ENCODE peak calls at places on chromosomes 13 and 19, in five cellular contexts. P is hepatocyte, T is Peyer's patch, D is breast epithelium, W is gastrocnemius medialis. F is an unnamed sample. For H3K36me3, the result is how much of the 10 kb centered on the place peaks cover.

GRCh38 chr19:10353793-10354391 is 14.5 kb upstream of the ICAM3 start:
- DNase-seq in P (peak), T (no peak), D (no peak), W (peak), F (peak)

GRCh38 chr13:33322474-33322827 is 36.9 kb upstream of the STARD13 start:
- DNase-seq in P (no peak), T (no peak), D (no peak), W (peak), F (peak)

GRCh38 chr19:18771328-18772242 is 19.5 kb downstream of the COMP start:
- DNase-seq in P (no peak), T (no peak), D (no peak), W (no peak), F (no peak)

GRCh38 chr13:100497394-100497793 is 91.2 kb downstream of the GGACT start:
- DNase-seq in P (no peak), T (no peak), D (no peak), W (no peak), F (no peak)

GRCh38 chr19:49073514-49074378 is 1.2 kb upstream of the KCNA7 start:
- DNase-seq in P (no peak), T (no peak), D (no peak), W (peak), F (no peak)

GRCh38 chr19:21482863-21483276 is 22.5 kb upstream of the ZNF429 start:
- DNase-seq in P (peak), T (no peak), D (peak), W (peak), F (peak)

GRCh38 chr13:113002206-113002821 is 33.3 kb downstream of the MCF2L start:
- DNase-seq in P (peak), T (no peak), D (no peak), W (no peak), F (no peak)

GRCh38 chr13:51380269-51380668 is 40.8 kb downstream of the SERPINE3 start:
- DNase-seq in P (no peak), T (no peak), D (no peak), W (no peak), F (no peak)

GRCh38 chr19:13629687-13630357 is 123.5 kb upstream of the CACNA1A start:
- DNase-seq in P (no peak), T (no peak), D (no peak), W (no peak), F (no peak)

GRCh38 chr19:3775374-3775711 is 3.3 kb upstream of the RAX2 start:
- DNase-seq in P (no peak), T (no peak), D (no peak), W (no peak), F (no peak)

GRCh38 chr13:24272452-24273161 is 36.8 kb upstream of the C1QTNF9 start:
- DNase-seq in P (no peak), T (peak), D (no peak), W (peak), F (peak)

GRCh38 chr13:78192721-78193120 is 274.1 kb upstream of the EDNRB start:
- DNase-seq in P (no peak), T (no peak), D (no peak), W (no peak), F (no peak)

GRCh38 chr13:52925221-52925620 is 76.8 kb upstream of the PCDH8 start:
- DNase-seq in P (no peak), T (no peak), D (peak), W (peak), F (no peak)

GRCh38 chr13:113209880-113210421 is 538 bp downstream of the CUL4A start:
- DNase-seq in P (peak), T (peak), D (peak), W (peak), F (no peak)

GRCh38 chr19:45761714-45762113 is 7.3 kb downstream of the SIX5 start:
- DNase-seq in P (no peak), T (no peak), D (no peak), W (no peak), F (no peak)

GRCh38 chr13:99542788-99543406 is 41.6 kb downstream of the TM9SF2 start:
- DNase-seq in P (no peak), T (no peak), D (no peak), W (no peak), F (no peak)

GRCh38 chr19:18229474-18229873 is 3.2 kb upstream of the PDE4C start:
- DNase-seq in P (no peak), T (no peak), D (no peak), W (no peak), F (no peak)

GRCh38 chr19:41353466-41354342 is at the start of gene TGFB1:
- DNase-seq in P (peak), T (peak), D (peak), W (peak), F (peak)

GRCh38 chr13:94858856-94859811 is 146.8 kb upstream of the SOX21 start:
- DNase-seq in P (peak), T (no peak), D (peak), W (peak), F (no peak)

GRCh38 chr19:4396949-4397783 is 3.2 kb downstream of the SH3GL1 start:
- DNase-seq in P (no peak), T (no peak), D (no peak), W (peak), F (no peak)

GRCh38 chr13:94217370-94217769 is 262.1 kb downstream of the DCT start:
- DNase-seq in P (no peak), T (no peak), D (no peak), W (no peak), F (no peak)

GRCh38 chr13:30792257-30793000 is 57.1 kb downstream of the ALOX5AP start:
- DNase-seq in P (peak), T (peak), D (peak), W (peak), F (peak)

GRCh38 chr13:32264407-32264806 is 50.8 kb downstream of the ZAR1L start:
- DNase-seq in P (no peak), T (no peak), D (no peak), W (peak), F (peak)

GRCh38 chr19:56085571-56086275 is 35.4 kb downstream of the ZNF787 start:
- DNase-seq in P (no peak), T (no peak), D (no peak), W (no peak), F (no peak)

GRCh38 chr13:60134376-60134775 is 29.4 kb downstream of the DIAPH3 start:
- DNase-seq in P (no peak), T (no peak), D (no peak), W (no peak), F (no peak)

GRCh38 chr19:2434721-2435265 is 7.4 kb upstream of the TIMM13 start:
- DNase-seq in P (no peak), T (no peak), D (no peak), W (no peak), F (no peak)

GRCh38 chr19:2432131-2432848 is 4.9 kb upstream of the TIMM13 start:
- DNase-seq in P (no peak), T (no peak), D (no peak), W (no peak), F (no peak)

GRCh38 chr19:2434267-2434666 is 6.9 kb upstream of the TIMM13 start:
- DNase-seq in P (no peak), T (no peak), D (no peak), W (no peak), F (no peak)

GRCh38 chr19:2431318-2432055 is 4.1 kb upstream of the TIMM13 start:
- DNase-seq in P (no peak), T (no peak), D (no peak), W (no peak), F (no peak)

GRCh38 chr19:2433854-2434253 is 6.5 kb upstream of the TIMM13 start:
- DNase-seq in P (no peak), T (no peak), D (no peak), W (no peak), F (no peak)
- H3K36me3 ChIP-seq in P (under half), T (under half), D (under half), W (under half), F (under half)

DNA sequence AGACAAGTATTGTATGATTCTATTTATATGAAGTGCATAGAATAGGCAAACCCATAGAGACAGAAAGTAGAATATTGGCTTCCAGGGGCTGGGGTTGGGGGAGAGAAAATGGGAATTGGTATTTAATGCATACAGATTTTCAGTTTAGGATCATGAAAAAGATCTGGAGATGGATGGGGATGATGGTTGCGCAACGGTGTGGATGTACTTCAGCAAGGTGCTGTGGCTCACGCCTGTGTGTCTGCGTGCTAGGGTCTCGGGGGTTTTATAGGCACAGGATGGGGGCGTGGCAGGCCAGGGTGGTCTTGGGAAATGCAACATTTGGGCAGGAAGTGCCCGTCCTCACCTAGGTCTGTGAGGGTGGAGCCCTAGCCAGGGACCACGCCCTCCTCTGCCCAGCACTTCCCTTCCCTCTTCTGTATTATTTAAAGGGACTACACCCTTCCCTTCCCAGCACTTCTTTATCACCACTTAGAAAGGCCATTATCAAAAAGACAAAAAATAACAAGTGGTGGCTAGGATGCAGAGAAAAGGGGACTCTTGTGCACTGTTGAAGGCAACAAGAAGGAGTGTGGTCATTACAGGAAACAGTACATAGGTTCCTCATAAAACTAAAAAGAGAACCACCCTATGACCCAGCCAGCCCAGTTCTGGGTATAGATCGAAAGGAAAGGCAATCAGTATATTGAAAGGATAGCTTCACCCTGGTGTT is 29.0 kb downstream of the LILRB4 start:
- DNase-seq in P (no peak), T (no peak), D (no peak), W (no peak), F (no peak)
- H3K36me3 ChIP-seq in P (under half), T (under half), D (under half), W (under half), F (under half)

GRCh38 chr19:38506375-38506722 is 72.9 kb downstream of the RYR1 start:
- DNase-seq in P (no peak), T (no peak), D (no peak), W (no peak), F (no peak)

GRCh38 chr19:38505958-38506357 is 72.5 kb downstream of the RYR1 start:
- DNase-seq in P (no peak), T (no peak), D (no peak), W (no peak), F (no peak)

GRCh38 chr19:38508507-38508906 is 75.0 kb downstream of the RYR1 start:
- DNase-seq in P (no peak), T (no peak), D (no peak), W (no peak), F (no peak)

GRCh38 chr19:38507551-38508127 is 74.1 kb downstream of the RYR1 start:
- DNase-seq in P (no peak), T (no peak), D (no peak), W (no peak), F (no peak)

GRCh38 chr19:38506723-38507550 is 73.4 kb downstream of the RYR1 start:
- DNase-seq in P (peak), T (peak), D (peak), W (peak), F (peak)
- H3K36me3 ChIP-seq in P (under half), T (under half), D (under half), W (half or more), F (under half)

GRCh38 chr19:38721496-38721895 is 22.8 kb downstream of the CAPN12 start:
- DNase-seq in P (no peak), T (no peak), D (no peak), W (no peak), F (no peak)
- H3K36me3 ChIP-seq in P (under half), T (under half), D (under half), W (half or more), F (half or more)

DNA sequence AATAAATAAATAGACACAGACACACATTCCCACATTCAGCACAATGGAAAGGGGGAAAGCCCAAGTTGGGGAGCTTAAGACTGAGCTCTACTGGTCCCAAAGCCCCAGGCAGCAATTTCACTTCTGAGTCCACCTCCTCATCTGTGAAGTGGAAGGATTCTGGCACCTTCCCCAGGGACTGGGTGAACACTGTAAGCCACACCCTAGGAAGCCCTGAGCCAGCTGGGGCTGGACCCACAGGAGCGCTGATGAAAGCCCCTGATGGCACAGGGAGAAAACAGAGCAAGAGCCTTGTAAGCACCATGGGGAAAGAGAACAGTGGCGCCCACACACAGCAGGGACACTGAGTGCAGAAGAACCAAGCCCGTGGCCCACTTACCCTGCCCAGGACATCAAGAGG is 37.8 kb downstream of the EPS15L1 start:
- DNase-seq in P (no peak), T (no peak), D (no peak), W (no peak), F (no peak)
- H3K36me3 ChIP-seq in P (under half), T (under half), D (under half), W (half or more), F (half or more)

DNA sequence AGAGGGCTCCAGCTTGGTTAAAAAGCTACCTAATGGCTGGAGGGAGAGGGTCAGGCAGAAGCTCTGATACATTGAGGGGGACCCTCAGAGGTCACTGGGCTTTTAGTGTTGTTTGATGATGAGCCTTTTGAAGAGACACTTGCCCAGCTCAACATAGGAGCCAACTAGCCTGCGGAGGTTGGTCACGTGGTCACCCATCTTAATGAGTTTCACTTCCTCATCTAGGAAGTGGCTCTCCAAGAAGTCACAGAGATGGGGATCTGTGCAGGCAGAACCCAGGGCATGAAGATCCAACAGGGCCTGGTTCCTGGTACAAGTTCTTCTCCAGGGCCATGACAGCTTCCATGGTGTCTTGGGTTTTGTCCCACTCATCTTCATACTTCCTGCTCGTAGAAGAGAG is 33.4 kb downstream of the IPO5 start:
- DNase-seq in P (no peak), T (no peak), D (no peak), W (no peak), F (no peak)
- H3K36me3 ChIP-seq in P (under half), T (under half), D (under half), W (half or more), F (half or more)

GRCh38 chr19:58262922-58263296 is 15.8 kb upstream of the ZNF8 start:
- DNase-seq in P (no peak), T (no peak), D (no peak), W (no peak), F (no peak)
- H3K36me3 ChIP-seq in P (under half), T (under half), D (under half), W (half or more), F (half or more)

DNA sequence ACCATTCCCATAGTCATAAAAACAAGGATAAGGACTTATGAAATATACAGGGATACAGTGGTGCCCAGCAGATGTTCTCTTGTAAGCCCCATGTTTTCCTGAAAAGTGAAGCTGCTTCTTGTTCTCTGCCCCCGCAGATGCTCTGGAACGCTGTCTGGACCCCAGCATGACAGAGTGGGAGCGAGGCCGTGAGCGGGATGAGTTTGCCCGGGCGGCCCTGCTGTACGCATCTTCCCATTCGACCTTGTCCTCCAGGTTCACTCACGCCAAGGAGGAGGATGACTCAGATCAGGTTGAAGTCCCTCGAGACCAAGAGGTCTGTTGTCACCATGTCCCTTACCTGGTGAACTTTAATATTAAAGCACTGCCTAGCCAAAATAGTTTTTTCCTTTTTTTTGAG is 20.3 kb upstream of the WDR88 start:
- DNase-seq in P (no peak), T (no peak), D (no peak), W (no peak), F (no peak)
- H3K36me3 ChIP-seq in P (under half), T (under half), D (under half), W (half or more), F (half or more)

F was measured in right atrium auricular region.